ENCODE peak calls at places on chromosomes 13 and 19, in ten cellular contexts. T is left ventricle myocardium inferior; W is astrocyte; D is activated T-helper 1 cell treated with anti-CD3 and anti-CD28 coated beads, Interleukin-12 subunit alpha, Interleukin-12 subunit beta, Interleukin-2, Interleukin-4 antibody, amounts not matched to agents 30 ng/mL and 10 ng/mL and 1 ng/mL, durations not matched to agents 14 hours and 24 hours and 36 hours; I is activated CD4-positive, CD25-positive, alpha-beta regulatory T cell treated with anti-CD3 and anti-CD28 coated beads, Interleukin-2, amount 50 U/mL, for 72 hours; X is activated T-helper 9 cell treated with anti-CD3 and anti-CD28 coated beads, Interleukin-2, amount 50 U/mL, for 16 hours; F is central memory CD4-positive, alpha-beta T cell; S is heart left ventricle; A is iPS DF 19.7; K is HFFc6. R is an unnamed sample.

GRCh38 chr19:8444677-8445487 is at the start of gene HNRNPM:
- DNase-seq in T (peak), W (peak), D (peak), I (peak), X (peak), F (peak), S (peak), A (peak), K (peak), R (peak)

GRCh38 chr13:42615691-42616090 is 41.7 kb downstream of the TNFSF11 start:
- DNase-seq in T (no peak), W (no peak), D (no peak), I (no peak), X (no peak), F (no peak), S (no peak), A (no peak), K (no peak), R (no peak)

GRCh38 chr13:21478881-21479808 is 20.0 kb upstream of the ZDHHC20 start:
- DNase-seq in T (no peak), W (peak), D (peak), I (no peak), X (no peak), F (peak), S (no peak), A (no peak), K (peak), R (no peak)

GRCh38 chr19:2254052-2254872 is 2.0 kb downstream of the JSRP1 start:
- DNase-seq in T (no peak), W (no peak), D (no peak), I (no peak), X (no peak), F (no peak), S (peak), A (no peak), K (no peak), R (no peak)

GRCh38 chr19:952680-953500 is 27.1 kb downstream of the ARID3A start:
- DNase-seq in T (no peak), W (no peak), D (no peak), I (no peak), X (no peak), F (no peak), S (no peak), A (no peak), K (no peak), R (no peak)

GRCh38 chr19:50983625-50984292 is at the start of gene KLK7:
- DNase-seq in T (no peak), W (no peak), D (no peak), I (no peak), X (no peak), F (no peak), S (no peak), A (no peak), K (no peak), R (no peak)

GRCh38 chr19:40962460-40962961 is 28.6 kb upstream of the CYP2B6 start:
- DNase-seq in T (no peak), W (peak), D (no peak), I (no peak), X (no peak), F (no peak), S (no peak), A (no peak), K (peak), R (no peak)

GRCh38 chr13:110113284-110113764 is 193.6 kb downstream of the COL4A1 start:
- DNase-seq in T (no peak), W (peak), D (no peak), I (no peak), X (no peak), F (no peak), S (no peak), A (no peak), K (peak), R (no peak)

GRCh38 chr19:40467007-40467565 is 285 bp downstream of the SPTBN4 start:
- DNase-seq in T (no peak), W (no peak), D (no peak), I (no peak), X (no peak), F (no peak), S (peak), A (no peak), K (no peak), R (no peak)

GRCh38 chr19:13506550-13506878 is 235 bp upstream of the CACNA1A start:
- DNase-seq in T (no peak), W (no peak), D (no peak), I (no peak), X (no peak), F (no peak), S (no peak), A (no peak), K (no peak), R (no peak)

GRCh38 chr13:25420161-25420560 is 48.4 kb downstream of the ATP8A2 start:
- DNase-seq in T (no peak), W (no peak), D (no peak), I (no peak), X (no peak), F (no peak), S (no peak), A (no peak), K (no peak), R (no peak)

GRCh38 chr13:73870970-73871935 is 263.0 kb downstream of the KLF12 start:
- DNase-seq in T (no peak), W (peak), D (no peak), I (no peak), X (no peak), F (no peak), S (no peak), A (peak), K (peak), R (no peak)

GRCh38 chr19:47186337-47187022 is 44.5 kb downstream of the BBC3 start:
- DNase-seq in T (no peak), W (no peak), D (peak), I (peak), X (peak), F (peak), S (no peak), A (no peak), K (no peak), R (peak)

GRCh38 chr19:47471733-47472457 is at the start of gene SLC8A2:
- DNase-seq in T (peak), W (peak), D (peak), I (peak), X (peak), F (peak), S (peak), A (peak), K (peak), R (peak)

GRCh38 chr13:97229699-97230098 is 7.6 kb downstream of the MBNL2 start:
- DNase-seq in T (no peak), W (no peak), D (no peak), I (no peak), X (no peak), F (no peak), S (no peak), A (no peak), K (no peak), R (no peak)